ENCODE peak calls at places on chromosomes 4 and X, in four cellular contexts. Z, P, H and D are unnamed samples.

GRCh38 chrX:70613295-70613694 is 168.7 kb downstream of the DLG3 start:
- DNase-seq in P (no peak), H (peak; percentile 8), Z (no peak), D (no peak)

GRCh38 chr4:159446266-159446976 is 343.5 kb downstream of the RAPGEF2 start:
- DNase-seq in P (peak; percentile 31), Z (peak; percentile 64), H (peak; percentile 80), D (peak; percentile 22)

GRCh38 chr4:128951316-128951715 is 141.8 kb downstream of the JADE1 start:
- DNase-seq in Z (no peak), P (no peak), H (no peak), D (no peak)

GRCh38 chr4:122663814-122664610 is 43.1 kb upstream of the IL21 start:
- DNase-seq in H (no peak), Z (no peak), P (no peak), D (no peak)

GRCh38 chrX:44314259-44314734 is 29.2 kb downstream of the EFHC2 start:
- DNase-seq in H (peak; percentile 73), Z (no peak), P (peak; percentile 89), D (peak; percentile 50)

GRCh38 chr4:108940086-108941033 is 177.5 kb upstream of the ETNPPL start:
- DNase-seq in H (no peak), Z (no peak), P (no peak), D (peak; percentile 32)

GRCh38 chr4:156705291-156705690 is 266.3 kb downstream of the PDGFC start:
- DNase-seq in P (no peak), Z (no peak), H (no peak), D (no peak)

GRCh38 chr4:24693636-24694035 is 101.7 kb upstream of the SOD3 start:
- DNase-seq in H (no peak), P (no peak), Z (no peak), D (no peak)

GRCh38 chr4:94171616-94172015 is 36.0 kb upstream of the SMARCAD1 start:
- DNase-seq in P (peak; percentile 31), Z (no peak), H (no peak), D (no peak)

GRCh38 chrX:38304010-38304409 is 23.3 kb downstream of the RPGR start:
- DNase-seq in P (peak; percentile 11), H (peak; percentile 15), Z (no peak), D (no peak)

GRCh38 chrX:111164728-111165127 is 68.7 kb downstream of the PAK3 start:
- DNase-seq in H (peak; percentile 27), P (peak; percentile 3), Z (no peak), D (no peak)

GRCh38 chrX:108527724-108528123 is 88.1 kb downstream of the COL4A5 start:
- DNase-seq in P (no peak), H (no peak), Z (no peak), D (no peak)

DNA sequence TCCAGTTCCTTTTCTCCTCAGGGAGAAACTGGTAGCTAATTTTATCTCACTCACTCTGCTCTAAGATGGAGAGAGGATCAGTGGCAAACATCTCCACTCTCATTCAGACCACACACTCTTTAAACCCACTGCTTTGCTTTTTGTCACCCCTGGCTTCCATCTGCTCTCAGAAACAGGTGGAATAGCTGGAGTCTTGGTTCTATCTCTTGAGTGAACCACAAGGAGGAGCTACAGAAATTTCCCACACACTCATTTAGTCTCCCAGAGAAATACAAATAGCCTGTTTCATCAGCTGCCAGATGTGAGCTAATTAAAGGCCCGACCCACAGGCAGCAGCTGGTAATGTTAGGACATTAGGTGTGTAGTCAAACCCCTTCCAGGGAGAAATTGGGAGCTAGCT is 96.6 kb downstream of the STPG2 start:
- DNase-seq in H (no peak), P (no peak), Z (no peak), D (no peak)
- TF ChIP-seq CTCF in H (no peak), P (no peak), Z (no peak), D (no peak)

DNA sequence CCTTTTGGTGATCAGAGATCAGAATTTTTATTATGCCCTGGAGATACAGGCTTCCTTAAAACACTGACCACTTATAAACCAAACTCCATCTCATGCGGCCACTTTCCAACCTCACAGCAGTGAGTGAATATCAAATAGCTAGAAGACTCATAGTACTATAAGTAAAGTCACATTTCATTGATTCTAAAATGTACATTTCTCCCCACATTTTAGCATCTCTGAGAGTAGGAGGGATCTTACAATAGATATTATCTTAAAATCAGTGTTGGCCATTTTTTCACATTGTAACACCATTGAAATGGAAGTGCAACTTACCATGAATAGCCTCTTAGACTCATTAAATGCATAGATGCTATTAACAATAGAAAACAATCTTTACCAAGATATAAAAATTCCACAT is 17.4 kb downstream of the PCYT1B start:
- DNase-seq in Z (no peak), H (no peak), P (no peak), D (no peak)
- TF ChIP-seq CTCF in Z (no peak), H (no peak), P (no peak), D (no peak)

DNA sequence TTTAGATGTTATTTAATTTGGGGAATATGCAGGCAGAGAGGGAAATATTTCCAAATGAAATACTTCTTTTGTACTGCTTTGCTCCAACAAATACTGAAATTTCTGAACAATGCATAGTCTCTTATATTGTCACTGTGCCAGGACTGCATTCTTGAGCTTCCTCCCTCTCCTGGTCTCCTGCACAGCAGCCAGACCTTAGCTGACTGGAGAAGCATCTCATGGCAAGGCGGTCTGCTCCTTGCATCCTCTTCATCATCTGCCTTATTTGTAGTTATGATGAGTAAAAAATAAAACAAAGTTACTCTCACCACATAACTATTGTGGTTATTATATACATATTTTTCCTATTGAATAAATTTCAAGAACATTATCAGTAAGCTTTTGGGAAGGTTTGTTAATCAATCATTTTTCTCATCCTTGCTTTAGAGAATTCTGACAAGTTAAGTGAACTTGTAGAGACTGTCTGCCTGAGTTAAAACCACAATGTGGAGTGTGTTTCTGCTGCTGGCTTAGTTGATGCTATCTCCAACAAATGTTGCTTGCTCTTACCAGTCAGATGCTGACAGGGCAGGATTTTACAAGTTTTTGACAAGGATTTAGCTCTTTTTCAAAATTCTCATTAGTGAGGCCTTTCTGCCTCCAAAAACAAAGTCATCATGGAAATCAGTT is 153.6 kb downstream of the SOWAHB start:
- DNase-seq in Z (no peak), H (no peak), P (no peak), D (no peak)
- TF ChIP-seq CTCF in Z (no peak), H (no peak), P (no peak), D (no peak)

GRCh38 chr4:71713611-71714203 is 70.2 kb downstream of the GC start:
- DNase-seq in H (peak; percentile 63), P (peak; percentile 20), Z (no peak), D (no peak)
- TF ChIP-seq CTCF in H (peak; percentile 54), P (peak; percentile 35), Z (peak; percentile 49), D (peak; percentile 44)

GRCh38 chr4:147526272-147526654 is 45.4 kb downstream of the EDNRA start:
- DNase-seq in P (no peak), Z (no peak), H (no peak), D (no peak)
- TF ChIP-seq CTCF in P (no peak), Z (no peak), H (peak; percentile 18), D (no peak)